ENCODE peak calls at places on chromosomes 5 and 9, in four cellular contexts. C, K, S and A are unnamed samples. For H3K4me1, the result is how much of the 10 kb centered on the place peaks cover.

GRCh38 chr9:79667716-79668458 is 96.1 kb downstream of the TLE4 start:
- DNase-seq in C (peak), K (no peak), S (no peak), A (no peak)

GRCh38 chr9:8622871-8623270 is 823.3 kb upstream of the DMAC1 start:
- DNase-seq in C (no peak), K (no peak), S (no peak), A (no peak)

GRCh38 chr5:67957374-67957773 is 258.2 kb upstream of the PIK3R1 start:
- DNase-seq in C (no peak), K (no peak), S (no peak), A (no peak)

GRCh38 chr5:128844354-128844923 is 120.8 kb upstream of the SLC27A6 start:
- DNase-seq in C (no peak), K (no peak), S (no peak), A (peak)

GRCh38 chr5:139524932-139525585 is 36.1 kb upstream of the UBE2D2 start:
- DNase-seq in C (no peak), K (no peak), S (no peak), A (no peak)

GRCh38 chr5:149113669-149114068 is 27.6 kb upstream of the ABLIM3 start:
- DNase-seq in C (no peak), K (no peak), S (no peak), A (no peak)

GRCh38 chr9:93126151-93126781 is 7.8 kb downstream of the NINJ1 start:
- DNase-seq in C (no peak), K (no peak), S (no peak), A (no peak)

GRCh38 chr5:34007116-34007674 is 655 bp downstream of the AMACR start:
- DNase-seq in C (no peak), K (no peak), S (no peak), A (no peak)

GRCh38 chr5:99316484-99316883 is 387.7 kb upstream of the CHD1 start:
- DNase-seq in C (no peak), K (no peak), S (no peak), A (no peak)

GRCh38 chr9:113579270-113580040 is 115.9 kb downstream of the RGS3 start:
- DNase-seq in C (no peak), K (no peak), S (no peak), A (no peak)

GRCh38 chr9:83327323-83327722 is 210.9 kb downstream of the FRMD3 start:
- DNase-seq in C (peak), K (no peak), S (no peak), A (no peak)

GRCh38 chr5:40784027-40784653 is 14.0 kb downstream of the PRKAA1 start:
- DNase-seq in C (peak), K (no peak), S (no peak), A (no peak)

DNA sequence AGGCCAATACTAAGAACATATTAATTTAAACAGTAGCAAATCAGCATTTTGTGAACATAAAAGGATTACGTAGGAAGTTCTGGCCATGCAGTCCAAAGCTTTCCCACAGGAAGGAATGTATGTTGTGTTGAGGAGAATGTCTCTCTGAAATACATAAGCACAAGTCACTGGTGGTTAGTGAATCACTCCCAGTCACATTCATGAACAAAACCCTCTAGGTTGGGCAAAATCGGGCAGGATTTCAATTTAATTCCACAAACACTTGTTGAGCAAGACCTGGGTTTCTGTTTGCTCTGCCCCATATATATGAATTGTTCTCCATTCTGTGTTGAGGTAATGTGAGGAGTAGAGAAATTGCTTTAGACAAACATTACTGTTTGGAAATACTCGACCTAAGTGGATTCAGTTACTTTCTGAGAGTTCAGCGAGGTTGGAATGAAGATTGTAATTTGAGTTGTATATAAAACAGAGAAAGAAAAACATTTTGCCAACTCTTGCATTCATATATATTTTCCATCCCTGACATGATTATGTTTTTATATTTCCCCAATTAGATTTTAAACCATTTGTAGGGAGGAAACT is 127.6 kb upstream of the RPS23 start:
- DNase-seq in C (peak), K (no peak), S (no peak), A (no peak)
- H3K4me1 ChIP-seq in C (under half), K (under half), S (under half), A (under half)

GRCh38 chr9:135490980-135491444 is 9.5 kb upstream of the MRPS2 start:
- DNase-seq in C (peak), K (no peak), S (no peak), A (no peak)
- TF ChIP-seq YY1 in C (no peak), K (no peak), S (no peak), A (no peak)

DNA sequence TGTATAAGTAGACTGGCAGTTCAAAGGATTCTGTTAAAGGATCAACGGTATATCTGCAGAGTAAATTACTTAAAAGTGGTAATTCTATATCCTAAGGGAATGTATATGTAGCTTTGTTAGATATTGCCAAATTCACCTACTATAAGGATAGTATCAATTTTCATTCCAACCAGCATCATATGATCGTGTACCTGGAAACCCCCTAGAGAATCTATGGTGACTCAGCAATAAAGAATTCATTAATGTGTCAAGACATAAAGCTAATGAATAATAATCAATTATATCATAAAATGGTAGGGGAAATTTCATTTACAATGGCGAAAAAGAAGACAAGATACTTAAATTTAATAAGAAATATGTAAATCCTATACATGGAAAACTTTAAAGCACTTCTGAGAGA is 234.1 kb upstream of the ACTBL2 start:
- DNase-seq in C (no peak), K (no peak), S (no peak), A (no peak)
- TF ChIP-seq SUZ12 in C (no peak), K (no peak), S (no peak), A (no peak)

GRCh38 chr9:133121200-133122166 is at the start of gene RALGDS:
- DNase-seq in C (peak), K (no peak), S (peak), A (peak)

GRCh38 chr9:133119039-133119438 is 2.0 kb downstream of the RALGDS start:
- DNase-seq in C (no peak), K (no peak), S (no peak), A (no peak)

GRCh38 chr9:133119461-133120342 is 1.3 kb downstream of the RALGDS start:
- DNase-seq in C (no peak), K (no peak), S (no peak), A (no peak)

GRCh38 chr9:133122167-133122550 is 1.1 kb upstream of the RALGDS start:
- DNase-seq in C (no peak), K (no peak), S (no peak), A (no peak)

DNA sequence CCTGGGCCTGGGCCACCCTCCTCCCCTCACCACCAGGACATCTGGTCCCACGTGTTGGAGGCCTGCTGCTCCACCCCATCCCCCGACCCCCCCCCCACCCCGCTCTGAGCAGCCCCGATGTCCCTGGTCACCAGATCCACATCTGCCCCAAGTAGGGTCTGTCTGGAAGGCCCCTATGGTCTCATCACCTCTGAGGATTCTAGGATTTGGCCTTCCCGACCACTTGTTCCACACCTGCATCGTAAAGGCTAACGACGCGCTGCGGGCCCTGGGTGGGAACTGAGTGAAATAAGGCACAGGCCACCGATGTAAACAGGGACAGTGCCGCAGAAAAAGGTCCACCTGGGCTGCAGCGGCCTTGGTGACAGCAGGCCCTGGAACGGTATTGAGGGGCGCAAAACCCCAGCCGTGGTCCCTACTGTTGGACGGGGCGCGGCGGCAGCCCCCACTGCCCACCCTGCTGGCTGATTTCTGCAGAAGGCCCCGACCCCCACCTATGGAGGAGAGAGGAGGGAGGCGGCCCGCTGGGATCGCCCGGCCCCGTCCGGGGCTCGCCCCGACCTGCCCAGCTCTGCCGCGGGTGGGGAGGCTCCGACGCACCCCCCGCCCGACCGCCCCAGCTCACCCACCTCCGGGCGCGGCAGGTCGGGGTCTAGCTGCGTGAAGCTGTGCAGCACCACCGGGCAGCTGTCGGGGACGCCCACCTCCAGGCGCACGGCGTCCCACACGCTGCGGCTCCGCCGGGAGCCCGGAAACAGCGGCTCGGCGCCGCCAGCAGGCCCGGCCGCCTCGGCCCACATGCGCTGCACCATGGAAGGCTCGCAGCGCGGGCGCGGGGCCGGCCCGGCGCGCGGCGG is 469 bp downstream of the RALGDS start:
- DNase-seq in C (no peak), K (no peak), S (no peak), A (no peak)
- H3K4me1 ChIP-seq in C (under half), K (half or more), S (under half), A (under half)

GRCh38 chr5:88732181-88732633 is 150.8 kb downstream of the MEF2C start:
- DNase-seq in C (no peak), K (peak), S (no peak), A (no peak)
- TF ChIP-seq YY1 in C (no peak), K (peak), S (no peak), A (no peak)